ENCODE peak calls at places on chromosomes 13 and 19, in four cellular contexts. W is GM04504; D is activated naive CD4-positive, alpha-beta T cell treated with anti-CD3 and anti-CD28 coated beads for 36 hours; K is stimulated activated CD8-positive, alpha-beta memory T cell treated with anti-CD3 and anti-CD28 coated beads, Interleukin-7, amount 100 ng/mL, for 1 hour. I is an unnamed sample.
A peak's percentile ranks its signal among the peaks of the same experiment; 100 is the strongest.

GRCh38 chr13:50353651-50354415 is 338.6 kb downstream of the KCNRG start:
- DNase-seq in K (no peak), D (no peak), W (peak; percentile 30), I (no peak)

GRCh38 chr13:106867249-106867648 is 299.3 kb upstream of the ARGLU1 start:
- DNase-seq in D (no peak), K (no peak), W (no peak), I (no peak)

GRCh38 chr19:2942928-2943640 is 1.7 kb downstream of the ZNF77 start:
- DNase-seq in W (no peak), K (no peak), D (no peak), I (no peak)

GRCh38 chr19:38044267-38045111 is 137.5 kb downstream of the SIPA1L3 start:
- DNase-seq in D (peak; percentile 38), K (no peak), W (no peak), I (no peak)

GRCh38 chr13:27194895-27195764 is 23.5 kb upstream of the USP12 start:
- DNase-seq in D (no peak), W (peak; percentile 82), K (no peak), I (no peak)

GRCh38 chr13:113723400-113724015 is 35.5 kb upstream of the TMEM255B start:
- DNase-seq in W (no peak), D (no peak), K (no peak), I (no peak)

GRCh38 chr19:38064661-38065425 is 157.8 kb downstream of the SIPA1L3 start:
- DNase-seq in D (no peak), K (no peak), W (no peak), I (no peak)

GRCh38 chr13:66803013-66803739 is 427.0 kb downstream of the PCDH9 start:
- DNase-seq in W (no peak), K (no peak), D (no peak), I (no peak)

GRCh38 chr13:45224181-45224580 is 23.3 kb upstream of the KCTD4 start:
- DNase-seq in D (no peak), W (no peak), K (no peak), I (no peak)

GRCh38 chr13:73215807-73216206 is 157.0 kb downstream of the KLF5 start:
- DNase-seq in K (no peak), W (peak; percentile 58), D (no peak), I (no peak)

GRCh38 chr19:19458110-19458816 is 52.8 kb downstream of the GATAD2A start:
- DNase-seq in W (no peak), D (peak; percentile 42), K (no peak), I (no peak)

GRCh38 chr13:111304041-111304544 is 16.3 kb upstream of the TEX29 start:
- DNase-seq in K (no peak), D (no peak), W (no peak), I (no peak)

GRCh38 chr13:21849323-21849722 is 178.4 kb downstream of the FGF9 start:
- DNase-seq in W (no peak), D (peak; percentile 40), K (no peak), I (no peak)

GRCh38 chr19:15498910-15499309 is 9.4 kb upstream of the CYP4F22 start:
- DNase-seq in K (no peak), W (no peak), D (no peak), I (no peak)

GRCh38 chr13:79541426-79542049 is 60.6 kb downstream of the NDFIP2 start:
- DNase-seq in K (no peak), D (no peak), W (peak; percentile 29), I (no peak)